ENCODE peak calls at places on chromosomes 1 and 21, in six cellular contexts. One of them, this sample, is unnamed.

GRCh38 chr1:104855550-104855949 is 1105.9 kb downstream of the AMY1C start:
- DNase-seq in GM23338: no peak
- DNase-seq in neural progenitor cell: no peak
- DNase-seq in PC-3: no peak
- DNase-seq in GM23248: no peak
- DNase-seq in OCI-LY7: no peak
- DNase-seq in this sample: no peak

GRCh38 chr21:31195334-31196015 is 148.6 kb downstream of the TIAM1 start:
- DNase-seq in PC-3: no peak
- DNase-seq in GM23338: no peak
- DNase-seq in neural progenitor cell: no peak
- DNase-seq in GM23248: no peak
- DNase-seq in OCI-LY7: no peak
- DNase-seq in this sample: no peak

GRCh38 chr1:113809651-113810602 is 2.3 kb downstream of the RSBN1 start:
- DNase-seq in GM23248: peak; percentile 55
- DNase-seq in neural progenitor cell: no peak
- DNase-seq in OCI-LY7: no peak
- DNase-seq in GM23338: no peak
- DNase-seq in PC-3: peak; percentile 60
- DNase-seq in this sample: peak; percentile 72

GRCh38 chr1:34975312-34975711 is 9.8 kb downstream of the TMEM35B start:
- DNase-seq in GM23248: no peak
- DNase-seq in PC-3: no peak
- DNase-seq in OCI-LY7: no peak
- DNase-seq in neural progenitor cell: no peak
- DNase-seq in GM23338: no peak
- DNase-seq in this sample: no peak

GRCh38 chr1:67214420-67215174 is 48.3 kb downstream of the IL23R start:
- DNase-seq in GM23248: peak; percentile 56
- DNase-seq in neural progenitor cell: peak; percentile 54
- DNase-seq in GM23338: peak; percentile 68
- DNase-seq in PC-3: peak; percentile 68
- DNase-seq in OCI-LY7: peak; percentile 54
- DNase-seq in this sample: peak; percentile 54

GRCh38 chr1:109824349-109825115 is 60.8 kb upstream of the EPS8L3 start:
- DNase-seq in GM23338: no peak
- DNase-seq in PC-3: no peak
- DNase-seq in neural progenitor cell: no peak
- DNase-seq in OCI-LY7: no peak
- DNase-seq in GM23248: no peak
- DNase-seq in this sample: no peak

GRCh38 chr1:112937495-112937894 is 18.5 kb downstream of the SLC16A1 start:
- DNase-seq in GM23338: peak; percentile 34
- DNase-seq in OCI-LY7: no peak
- DNase-seq in GM23248: peak; percentile 26
- DNase-seq in PC-3: no peak
- DNase-seq in neural progenitor cell: peak; percentile 44
- DNase-seq in this sample: no peak

GRCh38 chr1:21099869-21100131 is 76.9 kb downstream of the EIF4G3 start:
- DNase-seq in OCI-LY7: no peak
- DNase-seq in PC-3: no peak
- DNase-seq in GM23248: no peak
- DNase-seq in GM23338: no peak
- DNase-seq in neural progenitor cell: no peak
- DNase-seq in this sample: no peak

GRCh38 chr1:154855186-154855585 is 14.9 kb downstream of the KCNN3 start:
- DNase-seq in OCI-LY7: no peak
- DNase-seq in GM23338: no peak
- DNase-seq in PC-3: peak; percentile 48
- DNase-seq in neural progenitor cell: no peak
- DNase-seq in GM23248: no peak
- DNase-seq in this sample: no peak

GRCh38 chr1:205321109-205321958 is at the start of gene NUAK2:
- DNase-seq in PC-3: peak; percentile 94
- DNase-seq in GM23338: peak; percentile 99
- DNase-seq in GM23248: peak; percentile 94
- DNase-seq in OCI-LY7: peak; percentile 87
- DNase-seq in neural progenitor cell: peak; percentile 99
- DNase-seq in this sample: peak; percentile 96

GRCh38 chr1:114597949-114598348 is 16.5 kb upstream of the BCAS2 start:
- DNase-seq in OCI-LY7: no peak
- DNase-seq in GM23248: peak; percentile 10
- DNase-seq in PC-3: peak; percentile 64
- DNase-seq in GM23338: no peak
- DNase-seq in neural progenitor cell: no peak
- DNase-seq in this sample: no peak

GRCh38 chr1:156236164-156236563 is 5.8 kb upstream of the BGLAP start:
- DNase-seq in GM23338: no peak
- DNase-seq in OCI-LY7: no peak
- DNase-seq in GM23248: no peak
- DNase-seq in neural progenitor cell: no peak
- DNase-seq in PC-3: no peak
- DNase-seq in this sample: no peak

GRCh38 chr1:156238248-156238647 is 3.7 kb upstream of the BGLAP start:
- DNase-seq in neural progenitor cell: no peak
- DNase-seq in GM23338: no peak
- DNase-seq in OCI-LY7: no peak
- DNase-seq in GM23248: no peak
- DNase-seq in PC-3: no peak
- DNase-seq in this sample: no peak

GRCh38 chr1:156232222-156232621 is 9.8 kb upstream of the BGLAP start:
- DNase-seq in PC-3: no peak
- DNase-seq in GM23248: no peak
- DNase-seq in neural progenitor cell: no peak
- DNase-seq in GM23338: no peak
- DNase-seq in OCI-LY7: no peak
- DNase-seq in this sample: no peak

GRCh38 chr1:156230102-156230501 is 11.9 kb upstream of the BGLAP start:
- DNase-seq in GM23248: no peak
- DNase-seq in PC-3: no peak
- DNase-seq in neural progenitor cell: no peak
- DNase-seq in GM23338: no peak
- DNase-seq in OCI-LY7: no peak
- DNase-seq in this sample: no peak

DNA sequence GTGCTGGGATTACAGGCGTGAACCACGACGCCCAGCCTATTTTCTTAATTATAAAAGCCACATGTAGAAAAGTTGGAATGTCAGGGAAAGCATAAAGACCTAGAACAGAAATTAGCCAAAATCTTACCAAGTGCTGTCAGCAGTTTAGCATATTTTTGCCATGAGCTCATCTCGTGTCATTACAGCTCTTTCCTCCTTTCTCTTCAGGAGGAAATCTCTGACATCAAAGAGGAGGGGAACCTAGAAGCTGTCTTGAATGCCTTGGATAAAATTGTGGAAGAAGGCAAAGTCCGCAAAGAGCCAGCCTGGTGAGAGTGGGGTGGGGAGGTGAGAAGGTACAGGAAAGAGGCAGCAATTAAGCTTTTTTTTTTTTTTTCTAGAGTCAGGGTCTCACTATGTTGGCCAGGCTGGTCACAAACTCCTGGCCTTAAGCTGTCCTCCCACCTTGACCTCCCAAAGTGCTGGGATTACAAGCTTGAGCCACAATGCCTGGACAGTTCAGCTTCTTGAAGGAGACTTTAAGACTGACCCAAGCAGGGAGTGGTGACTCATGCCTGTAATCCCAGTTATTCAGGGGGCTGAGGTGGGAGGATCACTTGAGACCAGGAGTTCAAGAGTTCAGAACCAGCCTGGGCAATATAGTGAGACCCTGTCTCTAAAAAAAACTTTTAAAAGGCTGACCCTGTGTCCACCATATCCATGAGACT is 8.4 kb upstream of the BGLAP start:
- DNase-seq in OCI-LY7: no peak
- DNase-seq in neural progenitor cell: no peak
- DNase-seq in GM23248: peak; percentile 89
- DNase-seq in GM23338: no peak
- DNase-seq in PC-3: peak; percentile 45
- DNase-seq in this sample: no peak
- TF ChIP-seq EZH2phosphoT487 in OCI-LY7: no peak
- TF ChIP-seq EZH2phosphoT487 in neural progenitor cell: no peak
- TF ChIP-seq EZH2phosphoT487 in GM23248: no peak
- TF ChIP-seq EZH2phosphoT487 in GM23338: no peak
- TF ChIP-seq EZH2phosphoT487 in PC-3: no peak
- TF ChIP-seq EZH2phosphoT487 in this sample: no peak

GRCh38 chr21:45162809-45163208 is 88.4 kb downstream of the ADARB1 start:
- DNase-seq in OCI-LY7: no peak
- DNase-seq in GM23248: no peak
- DNase-seq in PC-3: no peak
- DNase-seq in GM23338: no peak
- DNase-seq in neural progenitor cell: no peak
- DNase-seq in this sample: no peak
- H2AFZ ChIP-seq in OCI-LY7: no peak overlapping the region
- H2AFZ ChIP-seq in GM23248: no peak overlapping the region
- H2AFZ ChIP-seq in PC-3: no peak overlapping the region
- H2AFZ ChIP-seq in GM23338: no peak overlapping the region
- H2AFZ ChIP-seq in neural progenitor cell: no peak overlapping the region
- H2AFZ ChIP-seq in this sample: no peak overlapping the region

DNA sequence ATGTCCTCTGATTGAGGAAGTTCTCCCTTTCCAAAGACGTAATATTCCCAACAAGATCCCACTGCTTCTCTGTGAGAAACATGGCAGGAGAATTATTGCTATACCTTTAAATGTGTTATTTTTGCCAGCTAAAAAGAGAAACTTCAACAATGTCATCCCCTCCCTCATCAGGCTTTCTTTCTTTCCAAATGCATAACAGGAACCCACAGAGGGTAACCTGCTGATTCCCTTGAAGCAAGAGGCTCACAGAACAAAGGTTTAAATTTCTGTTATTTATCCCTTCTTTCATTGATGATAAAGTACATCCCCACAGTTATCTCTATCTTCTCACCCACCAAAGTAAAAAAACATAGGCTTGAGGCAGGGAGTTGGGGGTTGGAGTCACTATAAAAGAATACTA is 102.1 kb downstream of the SLC30A10 start:
- DNase-seq in GM23248: no peak
- DNase-seq in PC-3: no peak
- DNase-seq in neural progenitor cell: no peak
- DNase-seq in OCI-LY7: no peak
- DNase-seq in GM23338: peak; percentile 39
- DNase-seq in this sample: no peak
- TF ChIP-seq EZH2phosphoT487 in GM23248: no peak
- TF ChIP-seq EZH2phosphoT487 in PC-3: no peak
- TF ChIP-seq EZH2phosphoT487 in neural progenitor cell: no peak
- TF ChIP-seq EZH2phosphoT487 in OCI-LY7: no peak
- TF ChIP-seq EZH2phosphoT487 in GM23338: no peak
- TF ChIP-seq EZH2phosphoT487 in this sample: no peak

GRCh38 chr1:27529638-27530018 is 39.7 kb upstream of the WASF2 start:
- DNase-seq in GM23248: no peak
- DNase-seq in neural progenitor cell: no peak
- DNase-seq in OCI-LY7: no peak
- DNase-seq in GM23338: no peak
- DNase-seq in PC-3: no peak
- DNase-seq in this sample: no peak

GRCh38 chr1:27526569-27527222 is 36.7 kb upstream of the WASF2 start:
- DNase-seq in PC-3: no peak
- DNase-seq in GM23248: no peak
- DNase-seq in GM23338: no peak
- DNase-seq in neural progenitor cell: no peak
- DNase-seq in OCI-LY7: peak; percentile 26
- DNase-seq in this sample: no peak

GRCh38 chr1:27528701-27529637 is 39.0 kb upstream of the WASF2 start:
- DNase-seq in GM23248: peak; percentile 85
- DNase-seq in neural progenitor cell: peak; percentile 58
- DNase-seq in OCI-LY7: no peak
- DNase-seq in GM23338: peak; percentile 52
- DNase-seq in PC-3: no peak
- DNase-seq in this sample: peak; percentile 73

GRCh38 chr1:27527223-27527856 is 37.4 kb upstream of the WASF2 start:
- DNase-seq in GM23338: peak; percentile 91
- DNase-seq in PC-3: no peak
- DNase-seq in GM23248: no peak
- DNase-seq in OCI-LY7: peak; percentile 97
- DNase-seq in neural progenitor cell: peak; percentile 87
- DNase-seq in this sample: peak; percentile 92

DNA sequence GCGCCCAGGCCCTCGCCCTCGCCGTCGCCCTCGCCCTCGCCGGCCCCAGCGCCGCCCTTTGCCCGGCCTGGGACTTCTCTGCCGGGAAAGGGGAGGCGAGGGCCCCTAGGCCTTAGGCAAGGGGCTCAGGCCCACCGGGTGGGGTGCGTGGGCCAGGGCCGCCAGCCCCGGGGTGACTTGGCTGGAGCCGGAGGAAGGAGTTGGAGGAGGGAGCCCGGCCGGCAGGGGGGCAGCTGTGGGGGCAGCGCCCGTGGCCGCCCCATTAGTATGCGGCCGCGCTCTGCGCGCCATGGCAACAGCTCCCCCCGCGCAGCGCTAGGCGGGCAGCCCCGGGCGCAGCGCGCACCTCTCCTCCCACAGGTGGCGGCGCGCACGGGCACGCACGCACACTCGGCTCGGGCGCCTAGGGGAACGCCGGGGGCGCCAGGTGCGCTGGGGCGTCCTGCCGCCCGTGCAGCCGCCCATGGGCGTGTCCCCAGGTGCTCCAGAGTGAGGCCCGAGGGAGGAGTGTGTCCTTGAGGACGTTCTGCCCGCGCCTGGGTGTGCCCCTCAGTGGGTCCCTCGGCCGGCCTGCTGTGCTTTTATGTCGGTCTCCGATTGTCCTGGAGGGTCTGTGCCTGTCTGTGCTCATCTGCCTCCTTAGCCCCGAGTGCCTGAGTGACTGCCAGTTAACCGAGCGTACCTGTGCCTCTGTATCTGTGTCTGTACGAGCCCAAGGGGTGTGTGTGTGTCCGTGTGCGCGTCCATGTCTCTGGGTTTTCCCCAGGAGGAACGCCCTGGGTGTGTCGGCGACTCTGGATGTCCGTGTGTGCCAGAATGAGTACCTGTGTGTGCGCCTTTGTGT is 38.1 kb upstream of the WASF2 start:
- DNase-seq in PC-3: peak; percentile 83
- DNase-seq in OCI-LY7: peak; percentile 75
- DNase-seq in GM23248: peak; percentile 54
- DNase-seq in neural progenitor cell: peak; percentile 84
- DNase-seq in GM23338: peak; percentile 81
- DNase-seq in this sample: peak; percentile 94
- H2AFZ ChIP-seq in PC-3: peak overlapping the region; percentile 81
- H2AFZ ChIP-seq in OCI-LY7: no peak overlapping the region
- H2AFZ ChIP-seq in GM23248: peak overlapping the region; percentile 45
- H2AFZ ChIP-seq in neural progenitor cell: peak overlapping the region; percentile 11
- H2AFZ ChIP-seq in GM23338: peak overlapping the region; percentile 91
- H2AFZ ChIP-seq in this sample: peak overlapping the region; percentile 20

DNA sequence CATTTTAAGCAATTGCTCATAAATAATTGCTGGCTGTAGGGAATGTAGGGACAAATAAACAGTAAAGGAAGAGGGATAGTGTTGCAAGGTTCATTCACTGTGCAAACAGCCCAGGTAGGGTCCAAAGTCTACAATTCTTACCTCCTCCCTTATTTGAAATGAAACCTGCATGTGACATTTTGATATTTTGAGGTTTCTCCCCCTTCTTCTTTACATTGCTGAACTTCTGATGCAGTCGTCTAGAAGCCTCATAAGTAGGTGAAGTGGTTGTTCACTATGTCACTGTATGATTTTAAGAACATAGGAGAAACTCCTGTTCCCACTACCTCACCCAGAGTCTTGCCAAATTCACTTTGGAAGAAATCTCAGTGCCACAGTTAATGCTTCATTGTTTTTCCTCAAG is 16.1 kb downstream of the F5 start:
- DNase-seq in PC-3: peak; percentile 82
- DNase-seq in GM23248: no peak
- DNase-seq in neural progenitor cell: no peak
- DNase-seq in GM23338: no peak
- DNase-seq in OCI-LY7: no peak
- DNase-seq in this sample: peak; percentile 45
- TF ChIP-seq EZH2phosphoT487 in PC-3: no peak
- TF ChIP-seq EZH2phosphoT487 in GM23248: no peak
- TF ChIP-seq EZH2phosphoT487 in neural progenitor cell: no peak
- TF ChIP-seq EZH2phosphoT487 in GM23338: no peak
- TF ChIP-seq EZH2phosphoT487 in OCI-LY7: no peak
- TF ChIP-seq EZH2phosphoT487 in this sample: no peak

GRCh38 chr1:116514708-116515525 is 55.9 kb downstream of the CD58 start:
- DNase-seq in GM23248: no peak
- DNase-seq in PC-3: peak; percentile 91
- DNase-seq in OCI-LY7: no peak
- DNase-seq in GM23338: no peak
- DNase-seq in neural progenitor cell: no peak
- DNase-seq in this sample: no peak
- H2AFZ ChIP-seq in GM23248: no peak overlapping the region
- H2AFZ ChIP-seq in PC-3: peak overlapping the region; percentile 23
- H2AFZ ChIP-seq in OCI-LY7: no peak overlapping the region
- H2AFZ ChIP-seq in GM23338: no peak overlapping the region
- H2AFZ ChIP-seq in neural progenitor cell: no peak overlapping the region
- H2AFZ ChIP-seq in this sample: no peak overlapping the region

This sample was measured in hepatocyte.